ENCODE peak calls at places on chromosomes 3 and 15, in nine cellular contexts. K is psoas muscle, E is IMR-90, N is heart left ventricle, T is AG04450, L is tibial artery, H is uterus, C is right atrium auricular region, J is cardiac muscle cell. U is an unnamed sample. For H3K27me3, the result is how much of the 10 kb centered on the place peaks cover.

GRCh38 chr3:156762631-156763185 is 63.4 kb upstream of the LEKR1 start:
- DNase-seq in H (peak), E (peak), C (no peak), N (no peak), L (no peak), J (peak), T (peak), K (no peak), U (no peak)

GRCh38 chr15:88744548-88745020 is 58.7 kb upstream of the ACAN start:
- DNase-seq in E (no peak), L (no peak), J (peak), N (no peak), C (no peak), T (no peak), K (no peak), H (no peak), U (no peak)

GRCh38 chr3:102179321-102180290 is 255.2 kb upstream of the ZPLD1 start:
- DNase-seq in H (no peak), C (no peak), N (no peak), K (no peak), T (no peak), L (no peak), J (peak), E (peak), U (no peak)

GRCh38 chr15:76353903-76354302 is 17.3 kb downstream of the ISL2 start:
- DNase-seq in K (no peak), L (no peak), E (no peak), J (no peak), C (no peak), T (no peak), N (no peak), H (no peak), U (no peak)

GRCh38 chr3:197522881-197523342 is 32.9 kb downstream of the BDH1 start:
- DNase-seq in L (no peak), H (no peak), T (no peak), N (no peak), K (no peak), C (no peak), E (peak), J (peak), U (no peak)

GRCh38 chr15:98658831-98659699 is 10.7 kb downstream of the IGF1R start:
- DNase-seq in N (no peak), C (no peak), H (peak), T (no peak), K (no peak), E (peak), J (peak), L (peak), U (peak)

GRCh38 chr15:90031231-90031791 is 30.2 kb downstream of the ZNF710 start:
- DNase-seq in E (peak), K (no peak), J (peak), L (peak), T (no peak), H (no peak), N (no peak), C (no peak), U (no peak)

GRCh38 chr3:101676765-101677435 is at the start of gene ZBTB11:
- DNase-seq in T (peak), K (peak), J (peak), H (peak), E (peak), C (peak), N (peak), L (peak), U (peak)

GRCh38 chr15:67063689-67064606 is 1.5 kb upstream of the SMAD3 start:
- DNase-seq in H (no peak), N (peak), E (peak), T (no peak), C (no peak), K (peak), L (no peak), J (no peak), U (no peak)

GRCh38 chr3:62676686-62677271 is 198.4 kb downstream of the CADPS start:
- DNase-seq in N (no peak), T (no peak), C (no peak), L (no peak), K (no peak), H (no peak), E (no peak), J (no peak), U (no peak)

GRCh38 chr3:535566-536416 is 339.2 kb downstream of the CHL1 start:
- DNase-seq in C (no peak), J (peak), L (no peak), K (peak), H (no peak), E (peak), T (no peak), N (peak), U (no peak)
- H3K4me3 ChIP-seq in C (peak), J (peak), L (peak), K (peak), H (peak), E (peak), T (peak), N (peak), U (no peak)

GRCh38 chr15:92650966-92651365 is 4.6 kb downstream of the FAM174B start:
- DNase-seq in H (no peak), C (no peak), J (no peak), L (no peak), T (no peak), E (no peak), N (no peak), K (no peak), U (no peak)
- H3K27me3 ChIP-seq in H (under half), C (under half), J (under half), L (under half), T (under half), E (under half), N (under half), K (under half), U (under half)

DNA sequence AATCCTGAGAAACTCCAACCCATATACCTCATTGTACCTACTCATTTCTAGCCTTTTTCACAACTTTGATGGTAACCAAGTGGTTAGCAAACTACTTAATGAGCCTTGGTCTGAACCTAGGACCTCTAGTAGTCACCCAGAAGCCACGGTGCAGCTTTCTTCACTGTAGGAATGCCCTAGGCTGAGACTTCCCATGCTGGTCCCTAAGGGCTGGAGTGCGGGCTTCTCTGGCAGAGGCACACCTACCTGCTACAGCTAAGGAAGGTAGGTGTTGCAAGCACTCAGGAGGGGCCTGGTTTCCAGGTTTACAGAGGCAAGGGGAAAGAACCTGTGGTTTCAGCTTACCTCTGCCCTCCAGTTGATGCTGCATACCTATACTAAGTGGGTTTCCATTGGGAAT is 65.4 kb downstream of the DHX30 start:
- DNase-seq in J (no peak), L (no peak), C (no peak), N (no peak), H (no peak), T (no peak), K (no peak), E (no peak), U (no peak)
- H3K4me3 ChIP-seq in J (no peak), L (no peak), C (no peak), N (no peak), H (no peak), T (no peak), K (no peak), E (no peak), U (no peak)

GRCh38 chr15:96348112-96349027 is 17.9 kb downstream of the NR2F2 start:
- DNase-seq in E (no peak), C (no peak), K (no peak), L (peak), H (no peak), T (no peak), N (no peak), J (no peak), U (no peak)

GRCh38 chr15:96350321-96350720 is 19.8 kb downstream of the NR2F2 start:
- DNase-seq in H (no peak), J (no peak), N (no peak), K (no peak), T (no peak), C (no peak), E (no peak), L (peak), U (no peak)

GRCh38 chr15:96349034-96349932 is 18.8 kb downstream of the NR2F2 start:
- DNase-seq in C (no peak), T (no peak), K (no peak), J (no peak), L (no peak), E (no peak), H (no peak), N (no peak), U (no peak)

GRCh38 chr15:96350884-96351639 is 20.6 kb downstream of the NR2F2 start:
- DNase-seq in L (peak), N (no peak), H (no peak), E (no peak), T (no peak), K (no peak), J (no peak), C (no peak), U (no peak)

DNA sequence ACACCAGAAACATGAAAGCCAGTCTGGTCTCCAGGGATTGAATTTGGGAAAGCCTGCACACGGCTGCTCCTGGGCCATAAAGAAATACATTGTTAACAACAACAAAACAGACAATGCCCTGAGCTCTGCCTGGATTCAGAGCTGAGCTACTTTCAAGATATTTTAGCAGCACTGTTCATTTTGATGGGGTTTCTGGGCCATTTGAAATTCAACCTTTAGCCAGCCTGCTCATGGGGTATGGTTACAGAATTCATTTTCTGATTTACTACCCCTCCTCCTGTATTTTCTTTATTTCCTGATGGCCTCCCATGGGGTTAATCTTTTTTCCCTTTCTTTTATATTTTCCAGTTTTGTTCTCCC is 19.4 kb downstream of the NR2F2 start:
- DNase-seq in H (no peak), C (no peak), K (no peak), E (no peak), N (no peak), L (peak), J (no peak), T (no peak), U (no peak)
- H3K27me3 ChIP-seq in H (under half), C (under half), K (under half), E (under half), N (half or more), L (under half), J (half or more), T (under half), U (half or more)

DNA sequence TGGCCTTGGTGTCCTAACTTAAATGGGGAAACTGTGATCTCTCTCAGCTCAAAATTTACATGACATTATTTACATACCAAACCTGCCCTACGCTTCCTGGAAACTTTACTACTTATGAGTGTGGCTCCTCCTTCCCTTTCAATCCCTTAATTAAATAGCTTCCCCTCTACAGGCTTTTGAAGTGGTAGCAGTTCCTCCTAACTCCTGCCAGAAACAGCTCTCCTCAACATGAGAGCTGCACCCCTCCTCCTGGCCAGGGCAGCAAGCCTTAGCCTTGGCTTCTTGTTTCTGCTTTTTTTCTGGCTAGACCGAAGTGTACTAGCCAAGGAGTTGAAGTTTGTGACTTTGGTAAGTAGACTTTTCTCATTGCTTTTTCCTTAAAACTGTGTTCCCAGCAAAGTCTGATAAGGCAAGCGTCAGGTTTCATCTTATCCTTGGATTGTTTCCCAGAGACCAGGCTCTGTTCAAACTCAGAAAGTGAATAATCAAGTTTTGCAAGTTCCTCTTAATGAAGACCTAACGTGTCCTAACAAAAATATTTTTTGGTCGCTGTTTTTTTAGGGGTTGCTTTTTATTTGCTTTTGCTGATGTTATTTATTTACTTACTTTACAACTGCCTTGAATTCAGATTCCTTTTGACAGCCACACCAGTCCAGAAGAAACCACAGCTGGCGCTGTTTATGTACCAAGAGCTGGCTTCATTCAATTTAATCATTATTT is at the start of gene ACP3:
- DNase-seq in L (peak), T (peak), E (peak), H (peak), C (no peak), J (peak), K (peak), N (peak), U (no peak)
- H3K4me3 ChIP-seq in L (no peak), T (peak), E (peak), H (peak), C (peak), J (peak), K (peak), N (no peak), U (no peak)

GRCh38 chr3:114450008-114450596 is 156.3 kb downstream of the TIGIT start:
- DNase-seq in C (no peak), N (no peak), T (no peak), J (no peak), H (no peak), K (no peak), E (no peak), L (no peak), U (no peak)
- H3K27me3 ChIP-seq in C (under half), N (under half), T (under half), J (under half), H (under half), K (under half), E (under half), L (under half), U (under half)